ENCODE peak calls at places on chromosomes 13 and 19, in ten cellular contexts. X, U, C, S, O, I, L, B, Y and Q are unnamed samples. For H3K36me3, the result is how much of the 10 kb centered on the place peaks cover.

GRCh38 chr19:5206751-5207075 is 133.9 kb downstream of the PTPRS start:
- DNase-seq in X (no peak), U (no peak), C (no peak), S (no peak), O (no peak), I (no peak), L (no peak), B (no peak), Y (no peak), Q (no peak)

GRCh38 chr19:35098413-35099049 is 17.1 kb upstream of the FXYD3 start:
- DNase-seq in X (no peak), U (no peak), C (peak), S (no peak), O (no peak), I (no peak), L (no peak), B (no peak), Y (peak), Q (no peak)

GRCh38 chr19:45428385-45429231 is 4.9 kb upstream of the ERCC1 start:
- DNase-seq in X (no peak), U (no peak), C (peak), S (no peak), O (peak), I (peak), L (no peak), B (peak), Y (no peak), Q (peak)

GRCh38 chr13:37686501-37686900 is 87.9 kb upstream of the POSTN start:
- DNase-seq in X (no peak), U (no peak), C (no peak), S (no peak), O (peak), I (no peak), L (no peak), B (no peak), Y (no peak), Q (no peak)

GRCh38 chr13:96782186-96782585 is 212.1 kb downstream of the OXGR1 start:
- DNase-seq in X (no peak), U (no peak), C (no peak), S (no peak), O (no peak), I (no peak), L (no peak), B (no peak), Y (no peak), Q (no peak)

GRCh38 chr13:27151798-27152599 is 19.6 kb downstream of the USP12 start:
- DNase-seq in X (no peak), U (no peak), C (no peak), S (no peak), O (peak), I (no peak), L (no peak), B (no peak), Y (no peak), Q (no peak)

GRCh38 chr19:10271543-10272086 is 695 bp downstream of the ICAM1 start:
- DNase-seq in X (no peak), U (no peak), C (no peak), S (no peak), O (peak), I (no peak), L (no peak), B (peak), Y (no peak), Q (no peak)

GRCh38 chr19:43939557-43940260 is 4.6 kb upstream of the ZNF45 start:
- DNase-seq in X (no peak), U (no peak), C (no peak), S (no peak), O (no peak), I (no peak), L (no peak), B (no peak), Y (no peak), Q (no peak)

GRCh38 chr19:30093966-30094770 is 152.1 kb downstream of the URI1 start:
- DNase-seq in X (no peak), U (no peak), C (no peak), S (no peak), O (no peak), I (no peak), L (no peak), B (no peak), Y (no peak), Q (no peak)

GRCh38 chr19:22144394-22144793 is 52.4 kb downstream of the ZNF676 start:
- DNase-seq in X (no peak), U (no peak), C (no peak), S (no peak), O (peak), I (no peak), L (no peak), B (no peak), Y (no peak), Q (no peak)

GRCh38 chr19:14440049-14440448 is 6.9 kb downstream of the PKN1 start:
- DNase-seq in X (peak), U (no peak), C (peak), S (no peak), O (no peak), I (no peak), L (peak), B (peak), Y (no peak), Q (peak)

GRCh38 chr19:17504030-17504429 is 7.4 kb upstream of the PGLS start:
- DNase-seq in X (no peak), U (no peak), C (no peak), S (no peak), O (no peak), I (no peak), L (no peak), B (no peak), Y (no peak), Q (no peak)

GRCh38 chr13:99800951-99801350 is 170.6 kb downstream of the ZIC5 start:
- DNase-seq in X (no peak), U (no peak), C (no peak), S (no peak), O (no peak), I (no peak), L (no peak), B (no peak), Y (no peak), Q (no peak)

GRCh38 chr19:1001538-1002166 is 1.4 kb downstream of the GRIN3B start:
- DNase-seq in X (no peak), U (no peak), C (peak), S (no peak), O (no peak), I (peak), L (no peak), B (peak), Y (peak), Q (peak)

GRCh38 chr13:113862766-113863510 is 938 bp downstream of the GAS6 start:
- DNase-seq in X (peak), U (peak), C (peak), S (no peak), O (no peak), I (peak), L (no peak), B (peak), Y (peak), Q (peak)

GRCh38 chr19:34155686-34156085 is 16.6 kb upstream of the LSM14A start:
- DNase-seq in X (no peak), U (no peak), C (no peak), S (no peak), O (peak), I (no peak), L (no peak), B (no peak), Y (no peak), Q (no peak)

GRCh38 chr19:991174-991931 is 7.2 kb downstream of the WDR18 start:
- DNase-seq in X (no peak), U (no peak), C (no peak), S (no peak), O (peak), I (peak), L (no peak), B (peak), Y (no peak), Q (peak)

GRCh38 chr19:3140667-3141038 is 4.8 kb downstream of the GNA15 start:
- DNase-seq in X (no peak), U (no peak), C (no peak), S (no peak), O (no peak), I (no peak), L (no peak), B (no peak), Y (no peak), Q (no peak)

GRCh38 chr13:78662467-78662866 is 3.5 kb upstream of the OBI1 start:
- DNase-seq in X (no peak), U (no peak), C (no peak), S (no peak), O (no peak), I (no peak), L (no peak), B (no peak), Y (no peak), Q (no peak)

DNA sequence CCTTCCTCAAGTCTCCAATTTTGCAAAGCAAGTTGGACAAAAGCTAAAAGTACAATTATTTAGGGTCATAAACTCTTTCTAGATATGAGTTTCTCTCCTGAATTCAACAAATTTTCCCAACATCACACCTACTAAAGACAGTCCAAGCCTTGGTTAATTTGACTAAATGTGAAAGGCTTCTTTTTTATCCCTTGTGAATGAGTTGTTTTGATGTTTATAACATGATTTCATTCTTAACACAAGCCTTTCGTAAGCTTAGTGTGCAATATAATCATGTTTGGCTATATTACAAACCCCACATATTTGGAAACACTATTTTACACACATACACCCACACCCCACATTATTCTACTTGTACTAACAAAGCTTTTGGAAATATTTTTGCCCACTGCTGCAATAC is 57.3 kb downstream of the ZC3H13 start:
- DNase-seq in X (no peak), U (no peak), C (no peak), S (no peak), O (no peak), I (no peak), L (no peak), B (no peak), Y (no peak), Q (no peak)
- H3K36me3 ChIP-seq in X (under half), U (under half), C (under half), S (under half), O (under half), I (under half), L (under half), B (under half), Y (under half), Q (under half)

DNA sequence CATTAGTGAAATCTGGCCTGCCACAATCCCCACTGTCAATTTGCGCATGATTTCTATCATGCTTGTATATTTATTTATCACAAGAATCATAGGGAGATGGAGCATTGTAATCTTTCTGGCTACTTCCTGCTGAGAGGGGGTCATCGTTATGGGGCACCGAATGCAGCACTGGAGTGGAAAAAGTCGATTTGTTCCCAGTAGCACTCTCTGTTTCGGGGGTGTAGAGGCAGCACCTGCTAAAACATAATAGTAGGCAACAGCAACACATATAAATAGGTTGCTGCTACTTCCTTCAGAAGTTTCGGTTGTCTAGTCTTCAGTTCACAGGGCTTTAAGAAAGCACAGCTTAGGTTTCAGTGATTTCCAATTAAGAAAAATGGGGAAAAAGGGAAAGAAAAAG is 23.4 kb upstream of the CEACAM21 start:
- DNase-seq in X (no peak), U (no peak), C (no peak), S (no peak), O (no peak), I (no peak), L (no peak), B (peak), Y (no peak), Q (no peak)
- TF ChIP-seq POLR2A in X (no peak), U (no peak), C (no peak), S (no peak), O (no peak), I (no peak), L (no peak), B (no peak), Y (no peak), Q (no peak)

DNA sequence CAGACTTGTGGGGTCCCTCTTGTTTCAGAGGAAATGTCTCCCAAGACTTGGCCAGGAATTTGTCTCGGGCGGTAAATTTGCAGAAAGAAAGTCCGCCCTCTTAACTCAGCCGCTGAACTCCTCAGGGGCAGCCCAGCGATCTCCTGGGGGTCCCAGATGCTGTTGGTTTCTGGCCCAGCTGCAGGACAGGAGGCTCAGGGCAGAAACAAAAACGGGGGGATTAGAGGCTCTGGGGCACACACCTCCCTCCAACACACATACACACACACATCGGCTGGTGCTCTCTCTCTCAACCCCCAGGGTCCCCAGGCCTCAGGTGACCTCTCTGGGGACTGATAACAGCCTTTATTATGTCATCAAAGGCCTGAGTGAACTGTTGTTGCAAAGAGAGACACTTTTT is 7.1 kb downstream of the ARHGEF18 start:
- DNase-seq in X (no peak), U (no peak), C (no peak), S (no peak), O (no peak), I (no peak), L (no peak), B (no peak), Y (no peak), Q (peak)
- H3K27ac ChIP-seq in X (no peak), U (no peak), C (peak), S (no peak), O (no peak), I (peak), L (no peak), B (peak), Y (no peak), Q (peak)

GRCh38 chr13:31199849-31200635 is at the start of gene B3GLCT:
- DNase-seq in X (no peak), U (peak), C (peak), S (peak), O (peak), I (peak), L (peak), B (peak), Y (peak), Q (peak)
- H3K36me3 ChIP-seq in X (under half), U (under half), C (under half), S (under half), O (under half), I (under half), L (under half), B (under half), Y (under half), Q (under half)

GRCh38 chr19:47113446-47114348 is at the start of gene ZC3H4:
- DNase-seq in X (peak), U (peak), C (peak), S (peak), O (peak), I (peak), L (peak), B (peak), Y (peak), Q (peak)
- TF ChIP-seq POLR2A in X (no peak), U (peak), C (no peak), S (peak), O (peak), I (peak), L (peak), B (peak), Y (no peak), Q (no peak)